ENCODE peak calls at places on chromosome 3, in seven cellular contexts. T, A, X, U, N, Q and I are unnamed samples.

GRCh38 chr3:185766645-185767323 is 58.1 kb downstream of the IGF2BP2 start:
- DNase-seq in Q (no peak), T (no peak), U (no peak), A (no peak), X (no peak), N (no peak), I (no peak)

GRCh38 chr3:114686624-114687023 is 392.8 kb downstream of the TIGIT start:
- DNase-seq in N (no peak), A (no peak), T (no peak), Q (no peak), U (no peak), X (no peak), I (no peak)

GRCh38 chr3:33482126-33482525 is 41.9 kb upstream of the UBP1 start:
- DNase-seq in N (no peak), T (no peak), A (no peak), Q (no peak), X (no peak), U (no peak), I (no peak)

GRCh38 chr3:24336101-24336500 is 158.5 kb downstream of the THRB start:
- DNase-seq in U (no peak), T (no peak), X (no peak), A (no peak), N (no peak), Q (no peak), I (no peak)

GRCh38 chr3:146502887-146503458 is 33.6 kb upstream of the PLSCR2 start:
- DNase-seq in X (no peak), Q (no peak), A (no peak), U (no peak), T (no peak), N (no peak), I (no peak)

GRCh38 chr3:10964537-10965167 is 27.9 kb upstream of the SLC6A1 start:
- DNase-seq in A (no peak), X (no peak), Q (no peak), N (no peak), U (no peak), T (no peak), I (no peak)

GRCh38 chr3:11565492-11565891 is 78.2 kb downstream of the VGLL4 start:
- DNase-seq in U (no peak), X (no peak), N (no peak), T (no peak), Q (peak; percentile 16), A (no peak), I (peak; percentile 23)

GRCh38 chr3:52939600-52939999 is 42.3 kb upstream of the STIMATE start:
- DNase-seq in A (no peak), X (no peak), N (no peak), T (no peak), Q (no peak), U (no peak), I (no peak)

GRCh38 chr3:20073683-20074082 is 33.4 kb downstream of the KAT2B start:
- DNase-seq in A (no peak), T (no peak), X (no peak), N (no peak), Q (no peak), U (no peak), I (no peak)

GRCh38 chr3:169454823-169455222 is 208.7 kb downstream of the MECOM start:
- DNase-seq in A (no peak), N (no peak), T (no peak), Q (no peak), X (no peak), U (no peak), I (no peak)

GRCh38 chr3:194711913-194712312 is 26.2 kb downstream of the FAM43A start:
- DNase-seq in X (no peak), Q (peak; percentile 39), U (no peak), N (no peak), T (no peak), A (no peak), I (no peak)

GRCh38 chr3:65748326-65748725 is 290.4 kb downstream of the MAGI1 start:
- DNase-seq in U (no peak), X (no peak), N (no peak), T (no peak), A (no peak), Q (no peak), I (no peak)

GRCh38 chr3:72343078-72343477 is 505.2 kb downstream of the SHQ1 start:
- DNase-seq in U (no peak), Q (no peak), X (no peak), A (no peak), N (no peak), T (no peak), I (no peak)

GRCh38 chr3:133040696-133041523 is 2.7 kb downstream of the TMEM108 start:
- DNase-seq in X (no peak), N (no peak), T (peak; percentile 80), A (peak; percentile 67), Q (peak; percentile 68), U (peak; percentile 63), I (peak; percentile 33)

GRCh38 chr3:36907911-36908646 is 36.8 kb downstream of the TRANK1 start:
- DNase-seq in T (no peak), U (no peak), X (no peak), N (no peak), A (peak; percentile 79), Q (peak; percentile 40), I (peak; percentile 46)

GRCh38 chr3:129492691-129493090 is 35.7 kb upstream of the RHO start:
- DNase-seq in U (no peak), Q (no peak), T (no peak), X (no peak), A (no peak), N (no peak), I (no peak)

GRCh38 chr3:172577962-172578560 is 54.8 kb upstream of the TNFSF10 start:
- DNase-seq in A (no peak), N (no peak), Q (no peak), U (no peak), T (no peak), X (no peak), I (no peak)

GRCh38 chr3:144221771-144222170 is 250.1 kb downstream of the DIPK2A start:
- DNase-seq in A (no peak), Q (no peak), T (no peak), X (no peak), N (no peak), U (no peak), I (no peak)

GRCh38 chr3:14532691-14533456 is 7.3 kb downstream of the GRIP2 start:
- DNase-seq in A (no peak), U (no peak), T (no peak), N (no peak), Q (no peak), X (no peak), I (peak; percentile 53)

GRCh38 chr3:22115581-22115980 is 364.6 kb upstream of the ZNF385D start:
- DNase-seq in N (no peak), Q (no peak), T (no peak), A (no peak), U (no peak), X (no peak), I (no peak)

GRCh38 chr3:97979610-97980009 is 7.4 kb upstream of the RIOX2 start:
- DNase-seq in U (no peak), Q (no peak), N (no peak), X (no peak), T (no peak), A (no peak), I (no peak)

GRCh38 chr3:159620873-159621272 is 367.8 kb upstream of the IL12A start:
- DNase-seq in X (no peak), N (no peak), U (no peak), A (peak; percentile 58), T (no peak), Q (no peak), I (no peak)

GRCh38 chr3:160141485-160142185 is 83.6 kb upstream of the C3orf80 start:
- DNase-seq in T (no peak), U (no peak), Q (no peak), X (no peak), N (no peak), A (no peak), I (no peak)

GRCh38 chr3:36900474-36901443 is 44.1 kb downstream of the TRANK1 start:
- DNase-seq in Q (no peak), X (no peak), T (no peak), U (no peak), N (no peak), A (no peak), I (no peak)

GRCh38 chr3:145519598-145520078 is 641.3 kb downstream of the PLOD2 start:
- DNase-seq in X (no peak), A (no peak), Q (no peak), U (no peak), N (no peak), T (no peak), I (no peak)

GRCh38 chr3:118128886-118129285 is 905.8 kb downstream of the IGSF11 start:
- DNase-seq in A (no peak), Q (no peak), N (no peak), X (no peak), T (no peak), U (no peak), I (no peak)

GRCh38 chr3:185851046-185851445 is 26.2 kb upstream of the IGF2BP2 start:
- DNase-seq in N (no peak), U (no peak), X (no peak), A (no peak), T (no peak), Q (no peak), I (no peak)

GRCh38 chr3:39408493-39409372 is 2.2 kb downstream of the RPSA start:
- DNase-seq in X (no peak), T (no peak), Q (no peak), U (no peak), A (no peak), N (no peak), I (no peak)
- TF ChIP-seq POLR2A in X (no peak), T (no peak), Q (no peak), U (no peak), A (no peak), N (no peak), I (no peak)

DNA sequence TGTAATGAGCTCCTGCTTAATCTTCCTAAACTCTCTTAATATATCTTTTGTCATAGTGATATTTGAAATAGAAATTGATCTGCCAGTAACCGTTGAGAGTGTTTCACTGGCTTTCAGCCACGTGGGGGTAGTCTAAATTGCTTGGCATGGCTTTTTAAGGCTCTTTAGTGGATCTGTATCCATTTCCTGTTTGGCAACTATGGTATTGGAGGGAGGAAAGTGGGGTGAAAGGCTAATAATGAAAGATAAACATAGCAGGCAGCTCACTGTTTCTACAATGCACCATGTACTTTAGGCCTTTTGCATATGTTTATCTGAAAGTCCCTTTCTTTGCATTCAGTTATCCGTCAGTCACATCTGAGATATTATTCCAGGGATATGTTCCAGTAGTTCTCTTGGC is 10.6 kb downstream of the TOPAZ1 start:
- DNase-seq in N (no peak), X (no peak), A (no peak), T (no peak), Q (no peak), U (no peak), I (no peak)
- TF ChIP-seq CTCF in N (no peak), X (no peak), A (no peak), T (no peak), Q (no peak), U (no peak), I (no peak)

DNA sequence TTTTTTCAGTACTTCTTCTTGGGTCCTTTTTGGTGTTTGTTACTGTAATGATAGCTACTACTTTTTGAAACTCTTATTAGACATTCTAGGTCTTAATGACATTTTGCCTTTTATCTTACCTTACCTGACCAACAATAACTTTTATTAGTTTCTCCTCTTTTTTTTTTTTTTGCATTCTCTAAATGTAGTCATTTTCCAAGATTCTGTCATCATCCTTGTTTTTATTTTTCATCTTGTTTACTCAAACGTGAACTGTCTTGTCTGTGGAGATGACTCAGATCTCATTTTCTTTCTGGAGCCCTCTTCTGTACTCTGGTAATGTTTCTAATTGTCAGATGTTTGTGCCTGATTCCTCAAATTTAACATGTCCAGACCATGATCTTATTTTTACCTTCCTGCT is 2.9 kb downstream of the ABHD5 start:
- DNase-seq in U (no peak), T (no peak), X (no peak), Q (no peak), N (no peak), A (no peak), I (no peak)
- H3K4me1 ChIP-seq in U (peaks cover 7% of the 10 kb centered on the region), T (peaks cover 60% of the 10 kb centered on the region), X (peaks cover 23% of the 10 kb centered on the region), Q (no peaks in the 10 kb centered on the region), N (peaks cover 69% of the 10 kb centered on the region), A (peaks cover 47% of the 10 kb centered on the region), I (peaks cover 6% of the 10 kb centered on the region)

GRCh38 chr3:178562143-178562868 is 26.1 kb downstream of the KCNMB2 start:
- DNase-seq in Q (no peak), X (no peak), U (no peak), T (no peak), N (no peak), A (no peak), I (no peak)
- TF ChIP-seq POLR2A in Q (no peak), X (no peak), U (no peak), T (no peak), N (no peak), A (no peak), I (no peak)